ENCODE peak calls at places on chromosomes 7 and 10, in ten cellular contexts. K, H, C, F, V, W, O, X, A and I are unnamed samples.

GRCh38 chr7:128387663-128388485 is 21.9 kb downstream of the IMPDH1 start:
- DNase-seq in K (peak), H (peak), C (peak), F (peak), V (peak), W (peak), O (peak), X (peak), A (peak), I (peak)

GRCh38 chr10:129761166-129761565 is 202.9 kb downstream of the EBF3 start:
- DNase-seq in K (no peak), H (no peak), C (no peak), F (no peak), V (no peak), W (no peak), O (peak), X (no peak), A (no peak), I (no peak)

GRCh38 chr7:13508586-13508985 is 480.9 kb downstream of the ETV1 start:
- DNase-seq in K (no peak), H (no peak), C (peak), F (no peak), V (no peak), W (no peak), O (no peak), X (no peak), A (no peak), I (no peak)

GRCh38 chr10:58622286-58622685 is 109.6 kb downstream of the BICC1 start:
- DNase-seq in K (no peak), H (no peak), C (no peak), F (no peak), V (no peak), W (no peak), O (no peak), X (no peak), A (no peak), I (no peak)

GRCh38 chr10:60200012-60200681 is 189.5 kb downstream of the ANK3 start:
- DNase-seq in K (no peak), H (peak), C (no peak), F (no peak), V (no peak), W (no peak), O (no peak), X (no peak), A (no peak), I (no peak)

GRCh38 chr7:143889068-143889467 is 12.9 kb downstream of the TCAF1 start:
- DNase-seq in K (no peak), H (no peak), C (no peak), F (no peak), V (no peak), W (no peak), O (no peak), X (no peak), A (no peak), I (no peak)

GRCh38 chr7:48426966-48427555 is 255.8 kb downstream of the ABCA13 start:
- DNase-seq in K (no peak), H (peak), C (no peak), F (no peak), V (no peak), W (no peak), O (no peak), X (no peak), A (peak), I (no peak)

GRCh38 chr10:96390460-96390864 is 31.7 kb upstream of the OPALIN start:
- DNase-seq in K (no peak), H (peak), C (no peak), F (no peak), V (no peak), W (no peak), O (no peak), X (no peak), A (no peak), I (no peak)

GRCh38 chr10:111707066-111707465 is 476.5 kb downstream of the GPAM start:
- DNase-seq in K (no peak), H (no peak), C (no peak), F (no peak), V (no peak), W (no peak), O (no peak), X (no peak), A (no peak), I (no peak)

GRCh38 chr10:69635428-69636272 is 5.6 kb downstream of the FAM241B start:
- DNase-seq in K (no peak), H (no peak), C (no peak), F (no peak), V (no peak), W (no peak), O (no peak), X (no peak), A (no peak), I (no peak)

GRCh38 chr10:25666276-25666675 is 267.8 kb upstream of the MYO3A start:
- DNase-seq in K (no peak), H (no peak), C (no peak), F (no peak), V (no peak), W (no peak), O (no peak), X (no peak), A (no peak), I (no peak)

GRCh38 chr10:75398630-75399460 is 2.7 kb downstream of the ZNF503 start:
- DNase-seq in K (no peak), H (no peak), C (peak), F (no peak), V (no peak), W (no peak), O (peak), X (no peak), A (no peak), I (no peak)

GRCh38 chr10:43843331-43844101 is 194.8 kb upstream of the ZNF32 start:
- DNase-seq in K (no peak), H (no peak), C (no peak), F (no peak), V (peak), W (peak), O (peak), X (no peak), A (peak), I (no peak)

GRCh38 chr10:86497621-86498020 is 24.0 kb downstream of the WAPL start:
- DNase-seq in K (no peak), H (no peak), C (no peak), F (no peak), V (no peak), W (no peak), O (no peak), X (no peak), A (no peak), I (no peak)

GRCh38 chr10:80522756-80523363 is 14.8 kb upstream of the SH2D4B start:
- DNase-seq in K (no peak), H (no peak), C (no peak), F (no peak), V (no peak), W (no peak), O (no peak), X (no peak), A (no peak), I (no peak)

GRCh38 chr10:60479305-60480020 is 89.8 kb upstream of the ANK3 start:
- DNase-seq in K (no peak), H (no peak), C (no peak), F (no peak), V (no peak), W (no peak), O (no peak), X (no peak), A (no peak), I (no peak)

GRCh38 chr10:27319752-27320561 is 79.4 kb upstream of the ACBD5 start:
- DNase-seq in K (peak), H (no peak), C (peak), F (peak), V (peak), W (peak), O (peak), X (no peak), A (peak), I (peak)

GRCh38 chr7:123154231-123154860 is 45.4 kb downstream of the SLC13A1 start:
- DNase-seq in K (no peak), H (peak), C (peak), F (peak), V (peak), W (peak), O (no peak), X (no peak), A (peak), I (peak)

GRCh38 chr7:138064856-138065357 is 11.4 kb upstream of the AKR1D1 start:
- DNase-seq in K (no peak), H (no peak), C (peak), F (no peak), V (no peak), W (no peak), O (no peak), X (no peak), A (peak), I (no peak)

GRCh38 chr10:101052285-101052684 is 9.5 kb upstream of the KAZALD1 start:
- DNase-seq in K (no peak), H (no peak), C (no peak), F (no peak), V (no peak), W (peak), O (peak), X (no peak), A (peak), I (no peak)

GRCh38 chr10:105700327-105700726 is 1059.2 kb downstream of the SORCS3 start:
- DNase-seq in K (no peak), H (no peak), C (peak), F (no peak), V (no peak), W (no peak), O (no peak), X (no peak), A (no peak), I (no peak)

GRCh38 chr7:954330-955238 is at the start of gene ADAP1:
- DNase-seq in K (peak), H (no peak), C (peak), F (peak), V (peak), W (peak), O (peak), X (peak), A (no peak), I (no peak)

GRCh38 chr7:31603076-31603475 is 83.9 kb upstream of the PPP1R17 start:
- DNase-seq in K (no peak), H (no peak), C (no peak), F (no peak), V (no peak), W (peak), O (no peak), X (no peak), A (no peak), I (no peak)

GRCh38 chr7:136657332-136657942 is 211.0 kb upstream of the CHRM2 start:
- DNase-seq in K (no peak), H (no peak), C (no peak), F (no peak), V (no peak), W (no peak), O (no peak), X (no peak), A (no peak), I (no peak)

GRCh38 chr10:79413196-79413595 is 32.2 kb downstream of the ZCCHC24 start:
- DNase-seq in K (no peak), H (no peak), C (no peak), F (peak), V (peak), W (peak), O (peak), X (no peak), A (peak), I (no peak)

GRCh38 chr7:112782498-112782897 is 7.7 kb downstream of the TMEM168 start:
- DNase-seq in K (no peak), H (no peak), C (no peak), F (peak), V (no peak), W (no peak), O (no peak), X (no peak), A (no peak), I (no peak)

GRCh38 chr7:107398161-107398560 is 71.7 kb upstream of the GPR22 start:
- DNase-seq in K (no peak), H (no peak), C (peak), F (no peak), V (no peak), W (no peak), O (peak), X (no peak), A (no peak), I (no peak)